ENCODE peak calls at places on chromosomes 5 and 9, in seven cellular contexts. One of them, this sample, is unnamed.

GRCh38 chr5:124034963-124035362 is 523.0 kb downstream of the CSNK1G3 start:
- DNase-seq in GM13976: peak; percentile 45
- DNase-seq in AG04449: no peak
- DNase-seq in OCI-LY7: peak; percentile 90
- DNase-seq in B cell: peak; percentile 77
- DNase-seq in HFFc6: no peak
- DNase-seq in H9: no peak
- DNase-seq in this sample: no peak

GRCh38 chr9:108474356-108474755 is 381.4 kb downstream of the ACTL7B start:
- DNase-seq in H9: no peak
- DNase-seq in OCI-LY7: no peak
- DNase-seq in HFFc6: no peak
- DNase-seq in AG04449: no peak
- DNase-seq in GM13976: no peak
- DNase-seq in B cell: no peak
- DNase-seq in this sample: no peak

GRCh38 chr9:19493174-19493811 is 84.5 kb downstream of the ACER2 start:
- DNase-seq in AG04449: no peak
- DNase-seq in H9: peak; percentile 64
- DNase-seq in B cell: peak; percentile 46
- DNase-seq in GM13976: peak; percentile 74
- DNase-seq in OCI-LY7: peak; percentile 39
- DNase-seq in HFFc6: peak; percentile 25
- DNase-seq in this sample: peak; percentile 62

GRCh38 chr5:132446621-132447020 is 44.0 kb downstream of the IRF1 start:
- DNase-seq in GM13976: no peak
- DNase-seq in H9: no peak
- DNase-seq in HFFc6: peak; percentile 65
- DNase-seq in AG04449: no peak
- DNase-seq in B cell: no peak
- DNase-seq in OCI-LY7: no peak
- DNase-seq in this sample: no peak

GRCh38 chr5:160287378-160288051 is 24.8 kb downstream of the CCNJL start:
- DNase-seq in HFFc6: peak; percentile 4
- DNase-seq in H9: peak; percentile 94
- DNase-seq in B cell: no peak
- DNase-seq in AG04449: no peak
- DNase-seq in GM13976: no peak
- DNase-seq in OCI-LY7: no peak
- DNase-seq in this sample: peak; percentile 42

GRCh38 chr5:41871866-41872265 is 1.6 kb upstream of the OXCT1 start:
- DNase-seq in HFFc6: peak; percentile 21
- DNase-seq in GM13976: no peak
- DNase-seq in B cell: no peak
- DNase-seq in H9: no peak
- DNase-seq in AG04449: peak; percentile 41
- DNase-seq in OCI-LY7: no peak
- DNase-seq in this sample: no peak

GRCh38 chr5:6568383-6568782 is 64.5 kb downstream of the NSUN2 start:
- DNase-seq in B cell: no peak
- DNase-seq in HFFc6: no peak
- DNase-seq in OCI-LY7: no peak
- DNase-seq in AG04449: no peak
- DNase-seq in GM13976: no peak
- DNase-seq in H9: no peak
- DNase-seq in this sample: no peak

GRCh38 chr5:120465281-120465961 is 1.3 kb downstream of the PRR16 start:
- DNase-seq in AG04449: no peak
- DNase-seq in OCI-LY7: no peak
- DNase-seq in B cell: peak; percentile 22
- DNase-seq in GM13976: no peak
- DNase-seq in H9: peak; percentile 76
- DNase-seq in HFFc6: peak; percentile 58
- DNase-seq in this sample: peak; percentile 74

GRCh38 chr5:39394946-39395345 is 29.8 kb downstream of the DAB2 start:
- DNase-seq in H9: no peak
- DNase-seq in B cell: no peak
- DNase-seq in HFFc6: peak; percentile 68
- DNase-seq in OCI-LY7: no peak
- DNase-seq in GM13976: no peak
- DNase-seq in AG04449: no peak
- DNase-seq in this sample: no peak

GRCh38 chr5:81161012-81161601 is 72.0 kb upstream of the CKMT2 start:
- DNase-seq in GM13976: peak; percentile 54
- DNase-seq in HFFc6: no peak
- DNase-seq in H9: no peak
- DNase-seq in OCI-LY7: no peak
- DNase-seq in B cell: no peak
- DNase-seq in AG04449: no peak
- DNase-seq in this sample: no peak

GRCh38 chr5:87524217-87524616 is 111.5 kb upstream of the CCNH start:
- DNase-seq in H9: no peak
- DNase-seq in AG04449: no peak
- DNase-seq in OCI-LY7: no peak
- DNase-seq in HFFc6: no peak
- DNase-seq in GM13976: no peak
- DNase-seq in B cell: no peak
- DNase-seq in this sample: no peak

GRCh38 chr5:141382469-141383294 is at the start of gene PCDHGA7:
- DNase-seq in AG04449: no peak
- DNase-seq in OCI-LY7: peak; percentile 59
- DNase-seq in B cell: no peak
- DNase-seq in GM13976: peak; percentile 48
- DNase-seq in H9: no peak
- DNase-seq in HFFc6: no peak
- DNase-seq in this sample: no peak
- TF ChIP-seq CTCF in AG04449: peak; percentile 35
- TF ChIP-seq CTCF in OCI-LY7: peak; percentile 76
- TF ChIP-seq CTCF in B cell: no peak
- TF ChIP-seq CTCF in GM13976: no peak
- TF ChIP-seq CTCF in H9: no peak
- TF ChIP-seq CTCF in HFFc6: peak; percentile 70
- TF ChIP-seq CTCF in this sample: no peak

GRCh38 chr5:140547508-140548299 is at the start of gene EIF4EBP3:
- DNase-seq in B cell: peak; percentile 91
- DNase-seq in OCI-LY7: peak; percentile 55
- DNase-seq in HFFc6: peak; percentile 96
- DNase-seq in GM13976: peak; percentile 92
- DNase-seq in H9: peak; percentile 99
- DNase-seq in AG04449: peak; percentile 77
- DNase-seq in this sample: peak; percentile 93
- TF ChIP-seq CTCF in B cell: peak; percentile 77
- TF ChIP-seq CTCF in OCI-LY7: no peak
- TF ChIP-seq CTCF in HFFc6: peak; percentile 75
- TF ChIP-seq CTCF in GM13976: peak; percentile 18
- TF ChIP-seq CTCF in H9: peak; percentile 64
- TF ChIP-seq CTCF in AG04449: peak; percentile 70
- TF ChIP-seq CTCF in this sample: peak; percentile 55

DNA sequence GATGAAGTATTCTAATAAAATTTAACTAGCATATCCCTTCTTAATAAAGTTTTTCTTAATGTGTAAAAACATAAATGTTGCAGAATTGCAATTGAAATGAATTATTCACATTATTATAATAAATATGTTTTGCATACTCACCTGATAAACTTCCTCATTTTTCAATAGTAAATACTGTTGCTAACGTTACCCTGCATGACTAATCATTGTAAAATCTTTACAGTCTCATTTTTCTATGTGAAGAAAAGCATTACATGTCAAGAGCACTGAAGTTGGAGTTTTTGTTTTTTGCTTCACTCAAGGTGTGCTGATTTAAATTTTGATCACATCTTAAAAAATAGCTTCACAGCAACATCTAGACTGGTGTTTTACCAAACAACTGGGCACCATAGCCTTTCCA is 157.2 kb upstream of the CDH18 start:
- DNase-seq in HFFc6: no peak
- DNase-seq in OCI-LY7: no peak
- DNase-seq in AG04449: no peak
- DNase-seq in H9: no peak
- DNase-seq in GM13976: no peak
- DNase-seq in B cell: no peak
- DNase-seq in this sample: no peak
- TF ChIP-seq CTCF in HFFc6: no peak
- TF ChIP-seq CTCF in OCI-LY7: no peak
- TF ChIP-seq CTCF in AG04449: no peak
- TF ChIP-seq CTCF in H9: no peak
- TF ChIP-seq CTCF in GM13976: no peak
- TF ChIP-seq CTCF in B cell: no peak
- TF ChIP-seq CTCF in this sample: no peak

GRCh38 chr5:5359623-5360022 is 62.9 kb upstream of the ICE1 start:
- DNase-seq in OCI-LY7: no peak
- DNase-seq in H9: no peak
- DNase-seq in HFFc6: no peak
- DNase-seq in GM13976: no peak
- DNase-seq in B cell: no peak
- DNase-seq in AG04449: no peak
- DNase-seq in this sample: no peak

GRCh38 chr5:5360878-5361520 is 61.5 kb upstream of the ICE1 start:
- DNase-seq in AG04449: no peak
- DNase-seq in H9: no peak
- DNase-seq in OCI-LY7: no peak
- DNase-seq in GM13976: no peak
- DNase-seq in B cell: no peak
- DNase-seq in HFFc6: no peak
- DNase-seq in this sample: no peak

GRCh38 chr5:5364932-5365331 is 57.5 kb upstream of the ICE1 start:
- DNase-seq in AG04449: no peak
- DNase-seq in GM13976: peak; percentile 57
- DNase-seq in H9: no peak
- DNase-seq in B cell: no peak
- DNase-seq in OCI-LY7: no peak
- DNase-seq in HFFc6: no peak
- DNase-seq in this sample: no peak

GRCh38 chr5:5360363-5360762 is 62.1 kb upstream of the ICE1 start:
- DNase-seq in H9: no peak
- DNase-seq in GM13976: no peak
- DNase-seq in OCI-LY7: no peak
- DNase-seq in AG04449: no peak
- DNase-seq in B cell: no peak
- DNase-seq in HFFc6: no peak
- DNase-seq in this sample: no peak

DNA sequence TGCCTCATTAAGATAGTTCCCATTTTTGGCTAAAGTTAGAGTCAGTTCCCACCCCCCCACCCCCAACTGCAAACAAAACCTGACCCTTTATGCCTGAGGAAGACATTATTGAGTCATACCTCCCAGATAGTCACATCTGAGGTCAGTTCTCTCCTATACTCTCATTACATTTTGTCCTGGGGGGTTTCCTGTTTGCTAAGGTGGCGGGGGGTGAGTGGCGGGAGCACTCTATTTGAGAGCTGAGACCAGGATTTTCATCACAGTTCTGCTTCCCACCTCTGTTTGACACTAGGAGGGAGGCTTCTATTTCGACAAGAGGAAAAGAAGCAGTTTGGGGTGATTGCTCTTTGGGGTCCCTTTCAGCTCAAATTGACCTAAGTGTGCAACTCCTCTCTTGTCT is 59.4 kb upstream of the ICE1 start:
- DNase-seq in HFFc6: no peak
- DNase-seq in OCI-LY7: no peak
- DNase-seq in H9: no peak
- DNase-seq in B cell: no peak
- DNase-seq in AG04449: no peak
- DNase-seq in GM13976: no peak
- DNase-seq in this sample: no peak
- TF ChIP-seq CTCF in HFFc6: no peak
- TF ChIP-seq CTCF in OCI-LY7: no peak
- TF ChIP-seq CTCF in H9: no peak
- TF ChIP-seq CTCF in B cell: no peak
- TF ChIP-seq CTCF in AG04449: no peak
- TF ChIP-seq CTCF in GM13976: no peak
- TF ChIP-seq CTCF in this sample: no peak

GRCh38 chr5:169178269-169178668 is 122.7 kb downstream of the SLIT3 start:
- DNase-seq in HFFc6: no peak
- DNase-seq in OCI-LY7: no peak
- DNase-seq in H9: no peak
- DNase-seq in B cell: no peak
- DNase-seq in GM13976: no peak
- DNase-seq in AG04449: no peak
- DNase-seq in this sample: no peak
- TF ChIP-seq CTCF in HFFc6: no peak
- TF ChIP-seq CTCF in OCI-LY7: no peak
- TF ChIP-seq CTCF in H9: no peak
- TF ChIP-seq CTCF in B cell: no peak
- TF ChIP-seq CTCF in GM13976: no peak
- TF ChIP-seq CTCF in AG04449: no peak
- TF ChIP-seq CTCF in this sample: no peak